ENCODE peak calls at places on chromosomes 12 and 14, in nine cellular contexts. A is GM23248; T is CD4-positive, CD25-positive, alpha-beta regulatory T cell; B is ascending aorta; Q is PC-3; M is tibial artery; S is right lobe of liver; W is heart right ventricle; C is spleen. N is an unnamed sample.

GRCh38 chr12:45966486-45966885 is 23.9 kb downstream of the SCAF11 start:
- DNase-seq in C (no peak), Q (no peak), T (no peak), W (no peak), A (peak; percentile 79), S (no peak), B (no peak), M (no peak), N (no peak)

GRCh38 chr12:107442593-107442992 is 243.0 kb upstream of the PWP1 start:
- DNase-seq in W (no peak), T (no peak), B (no peak), C (peak; percentile 4), A (peak; percentile 35), S (no peak), M (no peak), Q (no peak), N (no peak)

GRCh38 chr12:79524507-79525148 is 166.1 kb downstream of the PAWR start:
- DNase-seq in S (no peak), A (no peak), C (no peak), W (no peak), T (no peak), M (no peak), Q (no peak), B (no peak), N (no peak)

GRCh38 chr12:128684357-128684756 is 139.4 kb downstream of the SLC15A4 start:
- DNase-seq in T (no peak), Q (no peak), W (no peak), B (no peak), S (no peak), A (no peak), M (no peak), C (no peak), N (peak; percentile 51)

GRCh38 chr14:92740440-92740839 is 8.0 kb downstream of the LGMN start:
- DNase-seq in S (no peak), M (no peak), T (no peak), A (no peak), Q (no peak), C (no peak), B (no peak), W (no peak), N (no peak)

GRCh38 chr14:73188501-73188903 is 48.8 kb upstream of the PAPLN start:
- DNase-seq in Q (peak; percentile 74), S (no peak), T (no peak), A (peak; percentile 69), B (no peak), C (no peak), M (no peak), W (no peak), N (no peak)

GRCh38 chr12:92462049-92462448 is 240.7 kb upstream of the PLEKHG7 start:
- DNase-seq in Q (no peak), B (no peak), C (no peak), S (no peak), W (no peak), M (no peak), T (no peak), A (no peak), N (no peak)

GRCh38 chr14:68506645-68507405 is 286.0 kb downstream of the ZFP36L1 start:
- DNase-seq in S (no peak), B (no peak), M (no peak), C (no peak), W (no peak), T (no peak), A (no peak), Q (peak; percentile 91), N (no peak)

GRCh38 chr12:40689576-40689975 is 2.7 kb upstream of the CNTN1 start:
- DNase-seq in B (no peak), T (no peak), Q (no peak), A (peak; percentile 6), M (no peak), C (no peak), S (no peak), W (no peak), N (no peak)

GRCh38 chr12:49626169-49626835 is 2.9 kb downstream of the PRPF40B start:
- DNase-seq in S (no peak), W (no peak), A (peak; percentile 53), C (no peak), B (no peak), Q (peak; percentile 11), M (no peak), T (no peak), N (no peak)

GRCh38 chr14:28101992-28102391 is 664.6 kb upstream of the FOXG1 start:
- DNase-seq in A (no peak), B (no peak), Q (no peak), T (no peak), C (no peak), W (no peak), M (no peak), S (no peak), N (no peak)

GRCh38 chr12:115354007-115354452 is 670.1 kb upstream of the TBX3 start:
- DNase-seq in M (peak; percentile 88), W (peak; percentile 18), C (no peak), A (peak; percentile 98), T (no peak), Q (peak; percentile 98), B (peak; percentile 91), S (no peak), N (peak; percentile 77)

GRCh38 chr12:79069009-79069408 is 204.4 kb downstream of the SYT1 start:
- DNase-seq in S (no peak), W (no peak), A (no peak), Q (no peak), T (no peak), M (no peak), C (no peak), B (no peak), N (no peak)

GRCh38 chr12:5379737-5380496 is 52.0 kb upstream of the NTF3 start:
- DNase-seq in T (no peak), B (no peak), M (no peak), S (no peak), Q (peak; percentile 44), C (no peak), A (no peak), W (no peak), N (no peak)

GRCh38 chr14:51369814-51370213 is 129.8 kb downstream of the TMX1 start:
- DNase-seq in M (no peak), Q (peak; percentile 51), C (no peak), T (no peak), A (no peak), S (no peak), W (no peak), B (no peak), N (no peak)

GRCh38 chr14:99595524-99595923 is 8.5 kb downstream of the CCDC85C start:
- DNase-seq in W (no peak), B (no peak), A (no peak), T (no peak), S (no peak), C (no peak), M (no peak), Q (no peak), N (no peak)

GRCh38 chr14:76867536-76868452 is 41.6 kb downstream of the LRRC74A start:
- DNase-seq in S (no peak), B (no peak), A (no peak), M (no peak), C (peak; percentile 91), W (no peak), Q (no peak), T (no peak), N (no peak)

GRCh38 chr12:126767334-126767733 is 1499.6 kb upstream of the TMEM132C start:
- DNase-seq in A (no peak), S (no peak), C (no peak), B (no peak), T (no peak), Q (no peak), M (no peak), W (no peak), N (no peak)
- H3K9me3 ChIP-seq in A (no peaks in the 10 kb centered on the region), S (no peaks in the 10 kb centered on the region), C (peaks cover 54% of the 10 kb centered on the region), B (no peaks in the 10 kb centered on the region), T (peaks cover 38% of the 10 kb centered on the region), Q (peaks cover 19% of the 10 kb centered on the region), M (peaks cover 13% of the 10 kb centered on the region), W (peaks cover 11% of the 10 kb centered on the region), N (no peaks in the 10 kb centered on the region)

GRCh38 chr12:15709524-15709923 is 79.7 kb downstream of the EPS8 start:
- DNase-seq in S (no peak), T (no peak), W (no peak), M (no peak), C (no peak), B (no peak), Q (no peak), A (no peak), N (no peak)

GRCh38 chr12:15712160-15712559 is 77.0 kb downstream of the EPS8 start:
- DNase-seq in T (no peak), A (no peak), C (no peak), Q (no peak), B (no peak), S (no peak), W (no peak), M (no peak), N (no peak)

GRCh38 chr12:15714256-15714655 is 74.9 kb downstream of the EPS8 start:
- DNase-seq in B (no peak), Q (no peak), S (no peak), M (no peak), A (no peak), W (no peak), T (no peak), C (no peak), N (no peak)

GRCh38 chr12:15710860-15711510 is 78.2 kb downstream of the EPS8 start:
- DNase-seq in M (no peak), S (no peak), C (no peak), T (no peak), Q (no peak), B (no peak), W (no peak), A (no peak), N (no peak)

GRCh38 chr12:15712823-15713663 is 76.1 kb downstream of the EPS8 start:
- DNase-seq in S (no peak), A (no peak), M (no peak), B (no peak), T (no peak), W (no peak), C (no peak), Q (no peak), N (no peak)
- H3K4me3 ChIP-seq in S (peak overlapping the region; percentile 36), A (no peak overlapping the region), M (no peak overlapping the region), B (no peak overlapping the region), T (no peak overlapping the region), W (peak overlapping the region; percentile 37), C (no peak overlapping the region), Q (no peak overlapping the region), N (no peak overlapping the region)

GRCh38 chr14:102608064-102608446 is 15.6 kb downstream of the RCOR1 start:
- DNase-seq in T (no peak), A (no peak), M (no peak), C (no peak), B (no peak), Q (no peak), S (no peak), W (no peak), N (no peak)
- H3K4me1 ChIP-seq in T (peaks cover 11% of the 10 kb centered on the region), A (peaks cover 14% of the 10 kb centered on the region), M (peaks cover 13% of the 10 kb centered on the region), C (peaks cover 34% of the 10 kb centered on the region), B (no peaks in the 10 kb centered on the region), Q (peaks cover 3% of the 10 kb centered on the region), S (peaks cover 15% of the 10 kb centered on the region), W (peaks cover 22% of the 10 kb centered on the region), N (no peaks in the 10 kb centered on the region)

GRCh38 chr14:105806568-105806967 is 280.2 kb downstream of the TMEM121 start:
- DNase-seq in Q (no peak), M (no peak), A (no peak), B (no peak), S (no peak), T (no peak), C (no peak), W (no peak), N (no peak)

GRCh38 chr14:105805701-105806100 is 279.3 kb downstream of the TMEM121 start:
- DNase-seq in B (no peak), T (no peak), C (no peak), S (no peak), A (no peak), W (no peak), M (no peak), Q (no peak), N (no peak)
- H3K9me3 ChIP-seq in B (no peaks in the 10 kb centered on the region), T (peaks cover 6% of the 10 kb centered on the region), C (peaks cover 42% of the 10 kb centered on the region), S (no peaks in the 10 kb centered on the region), A (no peaks in the 10 kb centered on the region), W (peaks cover 5% of the 10 kb centered on the region), M (peaks cover 12% of the 10 kb centered on the region), Q (no peaks in the 10 kb centered on the region), N (no peaks in the 10 kb centered on the region)